ENCODE peak calls at places on chromosome 9, in five cellular contexts. F is amniotic stem cell; A is stimulated activated naive CD4-positive, alpha-beta T cell; H is Peyer's patch; I is stimulated activated CD8-positive, alpha-beta memory T cell treated with anti-CD3 and anti-CD28 coated beads, Interleukin-2, amount 100 ng/mL, for 1 hour. R is an unnamed sample.

GRCh38 chr9:97934321-97935115 is 3.5 kb downstream of the HEMGN start:
- DNase-seq in F (no peak), A (no peak), H (no peak), I (no peak), R (no peak)

GRCh38 chr9:4289411-4290380 is 10.2 kb downstream of the GLIS3 start:
- DNase-seq in F (no peak), A (no peak), H (no peak), I (no peak), R (no peak)

GRCh38 chr9:72917892-72918509 is 34.9 kb downstream of the ALDH1A1 start:
- DNase-seq in F (no peak), A (no peak), H (no peak), I (no peak), R (no peak)

GRCh38 chr9:23674016-23674585 is 151.9 kb downstream of the ELAVL2 start:
- DNase-seq in F (no peak), A (no peak), H (no peak), I (no peak), R (peak; percentile 90)

GRCh38 chr9:35517136-35517535 is 27.2 kb downstream of the RUSC2 start:
- DNase-seq in F (no peak), A (no peak), H (no peak), I (no peak), R (no peak)

GRCh38 chr9:127523312-127523851 is 72.1 kb downstream of the LRSAM1 start:
- DNase-seq in F (no peak), A (no peak), H (no peak), I (no peak), R (no peak)

GRCh38 chr9:95157491-95158151 is 159.9 kb downstream of the FANCC start:
- DNase-seq in F (no peak), A (no peak), H (no peak), I (no peak), R (peak; percentile 28)

GRCh38 chr9:3478549-3478953 is 47.2 kb downstream of the RFX3 start:
- DNase-seq in F (no peak), A (no peak), H (no peak), I (no peak), R (peak; percentile 68)

GRCh38 chr9:13386935-13387667 is 107.6 kb upstream of the MPDZ start:
- DNase-seq in F (no peak), A (no peak), H (no peak), I (no peak), R (peak; percentile 95)

GRCh38 chr9:6907772-6908381 is 150.1 kb downstream of the KDM4C start:
- DNase-seq in F (no peak), A (no peak), H (no peak), I (no peak), R (peak; percentile 72)

GRCh38 chr9:76414656-76415055 is 20.4 kb upstream of the RFK start:
- DNase-seq in F (no peak), A (no peak), H (no peak), I (no peak), R (no peak)

GRCh38 chr9:113261917-113262671 is 13.3 kb downstream of the CDC26 start:
- DNase-seq in F (no peak), A (no peak), H (no peak), I (no peak), R (no peak)

GRCh38 chr9:131346559-131346958 is 47.3 kb upstream of the PRRC2B start:
- DNase-seq in F (no peak), A (no peak), H (no peak), I (no peak), R (no peak)

GRCh38 chr9:123555612-123556011 is 199.6 kb downstream of the CRB2 start:
- DNase-seq in F (no peak), A (no peak), H (no peak), I (no peak), R (no peak)

GRCh38 chr9:113590991-113591898 is 127.7 kb downstream of the RGS3 start:
- DNase-seq in F (no peak), A (peak; percentile 12), H (peak; percentile 83), I (no peak), R (peak; percentile 66)

GRCh38 chr9:133895335-133895734 is 96.8 kb downstream of the VAV2 start:
- DNase-seq in F (no peak), A (no peak), H (no peak), I (no peak), R (no peak)

GRCh38 chr9:89837152-89837551 is 232.3 kb downstream of the GADD45G start:
- DNase-seq in F (no peak), A (no peak), H (no peak), I (no peak), R (no peak)

GRCh38 chr9:132546148-132547051 is 36.0 kb upstream of the BARHL1 start:
- DNase-seq in F (no peak), A (no peak), H (no peak), I (no peak), R (peak; percentile 25)

GRCh38 chr9:36424289-36425055 is 24.4 kb upstream of the RNF38 start:
- DNase-seq in F (no peak), A (no peak), H (no peak), I (no peak), R (no peak)

GRCh38 chr9:78958887-78959286 is 612.9 kb upstream of the TLE4 start:
- DNase-seq in F (no peak), A (no peak), H (no peak), I (no peak), R (no peak)

GRCh38 chr9:97564291-97565175 is 63.1 kb downstream of the TMOD1 start:
- DNase-seq in F (peak; percentile 7), A (no peak), H (no peak), I (no peak), R (no peak)

GRCh38 chr9:106929471-106930198 is 66.7 kb downstream of the ZNF462 start:
- DNase-seq in F (no peak), A (no peak), H (no peak), I (no peak), R (peak; percentile 12)

GRCh38 chr9:109248133-109248581 is 72.7 kb downstream of the EPB41L4B start:
- DNase-seq in F (no peak), A (no peak), H (no peak), I (no peak), R (no peak)

GRCh38 chr9:117679425-117679824 is 24.8 kb upstream of the TLR4 start:
- DNase-seq in F (no peak), A (no peak), H (no peak), I (no peak), R (no peak)

GRCh38 chr9:124849801-124850200 is 3.5 kb upstream of the WDR38 start:
- DNase-seq in F (no peak), A (no peak), H (no peak), I (no peak), R (no peak)

GRCh38 chr9:7186175-7186574 is 428.4 kb downstream of the KDM4C start:
- DNase-seq in F (no peak), A (no peak), H (no peak), I (no peak), R (no peak)

GRCh38 chr9:133564451-133564850 is 29.9 kb downstream of the ADAMTSL2 start:
- DNase-seq in F (no peak), A (no peak), H (no peak), I (no peak), R (no peak)

GRCh38 chr9:91714020-91714721 is 235.9 kb downstream of the ROR2 start:
- DNase-seq in F (no peak), A (no peak), H (peak; percentile 74), I (no peak), R (no peak)

R was measured in NCI-H446.